ENCODE peak calls at places on chromosomes 16 and 17, in four cellular contexts. B is mucosa of gallbladder; H is NCI-H1417; W is stimulated activated CD8-positive, alpha-beta memory T cell treated with anti-CD3 and anti-CD28 coated beads, Interleukin-4, amount 100 ng/mL, for 48 hours. L is an unnamed sample.

GRCh38 chr17:62616993-62617893 is 10.2 kb upstream of the MRC2 start:
- DNase-seq in W (no peak), H (peak), B (no peak), L (no peak)

GRCh38 chr17:40526668-40527067 is 25.2 kb upstream of the TNS4 start:
- DNase-seq in B (no peak), W (peak), H (no peak), L (no peak)

GRCh38 chr16:88672776-88673175 is 9.9 kb upstream of the MVD start:
- DNase-seq in W (no peak), H (no peak), B (no peak), L (no peak)

GRCh38 chr17:43006639-43007551 is at the start of gene IFI35:
- DNase-seq in H (peak), B (peak), W (peak), L (peak)

GRCh38 chr16:86180244-86180643 is 281.3 kb downstream of the IRF8 start:
- DNase-seq in H (no peak), W (no peak), B (no peak), L (no peak)

GRCh38 chr16:11131706-11132105 is 124.3 kb downstream of the SOCS1 start:
- DNase-seq in B (no peak), H (no peak), W (no peak), L (no peak)

GRCh38 chr16:66845791-66846221 is 1.6 kb downstream of the CA7 start:
- DNase-seq in H (peak), B (no peak), W (no peak), L (no peak)

GRCh38 chr16:75443301-75443700 is 10.0 kb upstream of the CFDP1 start:
- DNase-seq in W (no peak), B (no peak), H (no peak), L (no peak)

GRCh38 chr17:35056013-35056412 is 7.5 kb downstream of the RFFL start:
- DNase-seq in H (no peak), B (no peak), W (no peak), L (no peak)

GRCh38 chr17:40563371-40564052 is 1.8 kb downstream of the CCR7 start:
- DNase-seq in H (no peak), B (no peak), W (peak), L (no peak)

GRCh38 chr17:34201225-34201624 is 53.9 kb upstream of the CCL2 start:
- DNase-seq in B (no peak), H (no peak), W (no peak), L (no peak)

GRCh38 chr16:1413684-1414531 is 596 bp downstream of the UNKL start:
- DNase-seq in W (peak), H (peak), B (peak), L (peak)

GRCh38 chr16:84513111-84514065 is 8.9 kb upstream of the MEAK7 start:
- DNase-seq in W (no peak), H (peak), B (no peak), L (peak)

GRCh38 chr17:36880506-36880905 is 56.8 kb upstream of the LHX1 start:
- DNase-seq in W (no peak), B (no peak), H (no peak), L (no peak)

GRCh38 chr17:8430966-8431365 is 4.7 kb upstream of the NDEL1 start:
- DNase-seq in H (no peak), W (no peak), B (peak), L (no peak)

GRCh38 chr16:89712476-89712805 is 8.3 kb downstream of the VPS9D1 start:
- DNase-seq in W (no peak), H (peak), B (no peak), L (peak)

GRCh38 chr17:40561871-40562611 is 3.2 kb downstream of the CCR7 start:
- DNase-seq in W (peak), B (no peak), H (no peak), L (peak)

GRCh38 chr16:11420895-11421294 is 75.6 kb downstream of the RMI2 start:
- DNase-seq in B (no peak), H (no peak), W (no peak), L (no peak)

GRCh38 chr16:676565-677297 is 1.3 kb downstream of the RHBDL1 start:
- DNase-seq in W (no peak), B (peak), H (peak), L (no peak)

GRCh38 chr17:68777243-68777855 is 176.2 kb upstream of the FAM20A start:
- DNase-seq in B (peak), W (peak), H (peak), L (peak)

GRCh38 chr17:65916425-65916824 is 275.5 kb downstream of the CEP112 start:
- DNase-seq in W (no peak), B (no peak), H (no peak), L (no peak)

GRCh38 chr17:40443196-40443987 is at the start of gene IGFBP4:
- DNase-seq in B (peak), W (peak), H (peak), L (peak)

GRCh38 chr17:57849874-57850754 is at the start of gene MRPS23:
- DNase-seq in W (peak), B (peak), H (peak), L (peak)

GRCh38 chr17:40316571-40317344 is 7.8 kb downstream of the RARA start:
- DNase-seq in W (no peak), B (peak), H (no peak), L (peak)

GRCh38 chr16:11586375-11586855 is 304 bp downstream of the LITAF start:
- DNase-seq in B (no peak), W (no peak), H (peak), L (peak)

GRCh38 chr17:21370430-21370829 is 5.7 kb upstream of the KCNJ12 start:
- DNase-seq in W (no peak), B (no peak), H (peak), L (peak)

GRCh38 chr16:10787304-10787703 is 31.3 kb downstream of the TVP23A start:
- DNase-seq in H (no peak), W (no peak), B (no peak), L (no peak)

GRCh38 chr16:11036868-11037410 is 92.6 kb downstream of the CLEC16A start:
- DNase-seq in H (no peak), B (no peak), W (no peak), L (no peak)

GRCh38 chr16:4401094-4401501 is 15.3 kb downstream of the CORO7 start:
- DNase-seq in B (no peak), H (no peak), W (no peak), L (no peak)

GRCh38 chr16:56547120-56547948 is 17.5 kb upstream of the MT4 start:
- DNase-seq in W (no peak), H (peak), B (no peak), L (peak)

GRCh38 chr17:66776999-66777688 is 57.8 kb upstream of the CACNG5 start:
- DNase-seq in B (no peak), H (no peak), W (no peak), L (no peak)

GRCh38 chr17:39192901-39193300 is 4.6 kb downstream of the CACNB1 start:
- DNase-seq in W (no peak), B (no peak), H (no peak), L (no peak)

GRCh38 chr16:87715658-87716057 is 50.1 kb downstream of the KLHDC4 start:
- DNase-seq in B (no peak), W (no peak), H (no peak), L (no peak)

GRCh38 chr16:23466162-23466885 is 13.3 kb upstream of the COG7 start:
- DNase-seq in W (no peak), H (peak), B (no peak), L (no peak)

GRCh38 chr16:26985100-26986065 is 81.3 kb upstream of the C16orf82 start:
- DNase-seq in W (no peak), H (no peak), B (no peak), L (no peak)

GRCh38 chr16:31455601-31456314 is 3.5 kb upstream of the ARMC5 start:
- DNase-seq in B (no peak), H (peak), W (peak), L (no peak)

GRCh38 chr17:2396568-2397246 is 4.2 kb downstream of the MNT start:
- DNase-seq in H (peak), W (peak), B (peak), L (peak)